ENCODE peak calls at places on chromosome 14, in five cellular contexts. One of them, this sample, is unnamed.

GRCh38 chr14:76461886-76462285 is 85.9 kb downstream of the ESRRB start:
- DNase-seq in IMR-90: no peak
- DNase-seq in A549: no peak
- DNase-seq in astrocyte of the cerebellum: no peak
- DNase-seq in sigmoid colon: no peak
- DNase-seq in this sample: no peak

GRCh38 chr14:54893151-54893760 is 9.4 kb downstream of the GCH1 start:
- DNase-seq in A549: peak
- DNase-seq in astrocyte of the cerebellum: peak
- DNase-seq in IMR-90: peak
- DNase-seq in sigmoid colon: no peak
- DNase-seq in this sample: no peak

GRCh38 chr14:64983439-64984310 is 3.0 kb upstream of the FNTB start:
- DNase-seq in astrocyte of the cerebellum: peak
- DNase-seq in sigmoid colon: no peak
- DNase-seq in A549: peak
- DNase-seq in IMR-90: peak
- DNase-seq in this sample: no peak

GRCh38 chr14:68042002-68042401 is 222.4 kb downstream of the RAD51B start:
- DNase-seq in sigmoid colon: no peak
- DNase-seq in A549: no peak
- DNase-seq in IMR-90: no peak
- DNase-seq in astrocyte of the cerebellum: no peak
- DNase-seq in this sample: no peak

GRCh38 chr14:97206948-97207347 is 409.8 kb downstream of the VRK1 start:
- DNase-seq in sigmoid colon: no peak
- DNase-seq in IMR-90: no peak
- DNase-seq in astrocyte of the cerebellum: no peak
- DNase-seq in A549: no peak
- DNase-seq in this sample: no peak

GRCh38 chr14:89617471-89618291 is 200.6 kb upstream of the FOXN3 start:
- DNase-seq in sigmoid colon: no peak
- DNase-seq in A549: no peak
- DNase-seq in IMR-90: peak
- DNase-seq in astrocyte of the cerebellum: peak
- DNase-seq in this sample: no peak

GRCh38 chr14:87014854-87015253 is 978.1 kb downstream of the GALC start:
- DNase-seq in IMR-90: no peak
- DNase-seq in sigmoid colon: no peak
- DNase-seq in A549: peak
- DNase-seq in astrocyte of the cerebellum: no peak
- DNase-seq in this sample: no peak

GRCh38 chr14:37848985-37849605 is 253.7 kb downstream of the TTC6 start:
- DNase-seq in sigmoid colon: no peak
- DNase-seq in IMR-90: no peak
- DNase-seq in astrocyte of the cerebellum: no peak
- DNase-seq in A549: no peak
- DNase-seq in this sample: no peak

GRCh38 chr14:58272589-58273372 is 25.6 kb upstream of the ARID4A start:
- DNase-seq in IMR-90: peak
- DNase-seq in sigmoid colon: no peak
- DNase-seq in astrocyte of the cerebellum: peak
- DNase-seq in A549: peak
- DNase-seq in this sample: peak

GRCh38 chr14:105294142-105294597 is 6.6 kb downstream of the BRF1 start:
- DNase-seq in sigmoid colon: no peak
- DNase-seq in astrocyte of the cerebellum: no peak
- DNase-seq in A549: no peak
- DNase-seq in IMR-90: peak
- DNase-seq in this sample: no peak

GRCh38 chr14:85529803-85530574 is at the start of gene FLRT2:
- DNase-seq in sigmoid colon: peak
- DNase-seq in A549: peak
- DNase-seq in IMR-90: peak
- DNase-seq in astrocyte of the cerebellum: no peak
- DNase-seq in this sample: no peak

GRCh38 chr14:73244541-73244940 is 7.2 kb downstream of the PAPLN start:
- DNase-seq in sigmoid colon: no peak
- DNase-seq in A549: no peak
- DNase-seq in IMR-90: no peak
- DNase-seq in astrocyte of the cerebellum: no peak
- DNase-seq in this sample: no peak

GRCh38 chr14:54901380-54902142 is 1.1 kb downstream of the GCH1 start:
- DNase-seq in A549: peak
- DNase-seq in IMR-90: no peak
- DNase-seq in sigmoid colon: peak
- DNase-seq in astrocyte of the cerebellum: no peak
- DNase-seq in this sample: no peak

GRCh38 chr14:84622357-84622756 is 907.6 kb upstream of the FLRT2 start:
- DNase-seq in IMR-90: no peak
- DNase-seq in sigmoid colon: no peak
- DNase-seq in A549: no peak
- DNase-seq in astrocyte of the cerebellum: no peak
- DNase-seq in this sample: no peak

GRCh38 chr14:55446833-55447232 is 6.4 kb upstream of the TBPL2 start:
- DNase-seq in IMR-90: peak
- DNase-seq in A549: peak
- DNase-seq in astrocyte of the cerebellum: no peak
- DNase-seq in sigmoid colon: no peak
- DNase-seq in this sample: peak

GRCh38 chr14:61260939-61261776 is 20.0 kb downstream of the TMEM30B start:
- DNase-seq in astrocyte of the cerebellum: peak
- DNase-seq in sigmoid colon: no peak
- DNase-seq in IMR-90: peak
- DNase-seq in A549: peak
- DNase-seq in this sample: no peak

GRCh38 chr14:52801014-52801708 is 9.8 kb upstream of the GNPNAT1 start:
- DNase-seq in astrocyte of the cerebellum: peak
- DNase-seq in A549: peak
- DNase-seq in IMR-90: peak
- DNase-seq in sigmoid colon: no peak
- DNase-seq in this sample: no peak

GRCh38 chr14:52827426-52827825 is 36.0 kb upstream of the GNPNAT1 start:
- DNase-seq in astrocyte of the cerebellum: no peak
- DNase-seq in IMR-90: no peak
- DNase-seq in A549: no peak
- DNase-seq in sigmoid colon: no peak
- DNase-seq in this sample: no peak

GRCh38 chr14:63323148-63323547 is 4.4 kb upstream of the GPHB5 start:
- DNase-seq in astrocyte of the cerebellum: no peak
- DNase-seq in A549: no peak
- DNase-seq in sigmoid colon: no peak
- DNase-seq in IMR-90: no peak
- DNase-seq in this sample: no peak

GRCh38 chr14:70282666-70283065 is 76.8 kb downstream of the COX16 start:
- DNase-seq in astrocyte of the cerebellum: no peak
- DNase-seq in IMR-90: no peak
- DNase-seq in sigmoid colon: no peak
- DNase-seq in A549: no peak
- DNase-seq in this sample: no peak

GRCh38 chr14:54503476-54503875 is 6.2 kb upstream of the CGRRF1 start:
- DNase-seq in IMR-90: peak
- DNase-seq in A549: peak
- DNase-seq in astrocyte of the cerebellum: no peak
- DNase-seq in sigmoid colon: no peak
- DNase-seq in this sample: no peak

GRCh38 chr14:94109915-94110250 is 653 bp upstream of the IFI27 start:
- DNase-seq in IMR-90: no peak
- DNase-seq in sigmoid colon: peak
- DNase-seq in A549: no peak
- DNase-seq in astrocyte of the cerebellum: no peak
- DNase-seq in this sample: no peak

GRCh38 chr14:89701079-89702043 is 253.2 kb downstream of the EFCAB11 start:
- DNase-seq in astrocyte of the cerebellum: peak
- DNase-seq in sigmoid colon: peak
- DNase-seq in A549: peak
- DNase-seq in IMR-90: peak
- DNase-seq in this sample: no peak

GRCh38 chr14:61438036-61438435 is 116.7 kb downstream of the PRKCH start:
- DNase-seq in sigmoid colon: no peak
- DNase-seq in astrocyte of the cerebellum: no peak
- DNase-seq in IMR-90: no peak
- DNase-seq in A549: no peak
- DNase-seq in this sample: no peak

GRCh38 chr14:104974146-104974541 is 4.0 kb downstream of the AHNAK2 start:
- DNase-seq in A549: no peak
- DNase-seq in astrocyte of the cerebellum: no peak
- DNase-seq in IMR-90: no peak
- DNase-seq in sigmoid colon: no peak
- DNase-seq in this sample: no peak

GRCh38 chr14:102138535-102138934 is 1.2 kb upstream of the WDR20 start:
- DNase-seq in sigmoid colon: no peak
- DNase-seq in A549: no peak
- DNase-seq in astrocyte of the cerebellum: no peak
- DNase-seq in IMR-90: no peak
- DNase-seq in this sample: no peak

GRCh38 chr14:105317546-105317945 is 3.0 kb downstream of the PACS2 start:
- DNase-seq in sigmoid colon: no peak
- DNase-seq in astrocyte of the cerebellum: no peak
- DNase-seq in A549: no peak
- DNase-seq in IMR-90: peak
- DNase-seq in this sample: no peak

GRCh38 chr14:89667983-89668382 is 250.9 kb upstream of the FOXN3 start:
- DNase-seq in A549: no peak
- DNase-seq in sigmoid colon: no peak
- DNase-seq in IMR-90: peak
- DNase-seq in astrocyte of the cerebellum: no peak
- DNase-seq in this sample: no peak

GRCh38 chr14:100305446-100306255 is 593 bp downstream of the SLC25A29 start:
- DNase-seq in A549: no peak
- DNase-seq in sigmoid colon: peak
- DNase-seq in IMR-90: no peak
- DNase-seq in astrocyte of the cerebellum: no peak
- DNase-seq in this sample: no peak

GRCh38 chr14:74015178-74015577 is 3.9 kb downstream of the ENTPD5 start:
- DNase-seq in astrocyte of the cerebellum: no peak
- DNase-seq in A549: no peak
- DNase-seq in sigmoid colon: no peak
- DNase-seq in IMR-90: no peak
- DNase-seq in this sample: no peak

GRCh38 chr14:75018684-75019083 is 16.0 kb downstream of the EIF2B2 start:
- DNase-seq in sigmoid colon: no peak
- DNase-seq in IMR-90: no peak
- DNase-seq in A549: no peak
- DNase-seq in astrocyte of the cerebellum: no peak
- DNase-seq in this sample: no peak

GRCh38 chr14:74950795-74951442 is 4.5 kb downstream of the PGF start:
- DNase-seq in astrocyte of the cerebellum: no peak
- DNase-seq in A549: no peak
- DNase-seq in IMR-90: peak
- DNase-seq in sigmoid colon: no peak
- DNase-seq in this sample: no peak

DNA sequence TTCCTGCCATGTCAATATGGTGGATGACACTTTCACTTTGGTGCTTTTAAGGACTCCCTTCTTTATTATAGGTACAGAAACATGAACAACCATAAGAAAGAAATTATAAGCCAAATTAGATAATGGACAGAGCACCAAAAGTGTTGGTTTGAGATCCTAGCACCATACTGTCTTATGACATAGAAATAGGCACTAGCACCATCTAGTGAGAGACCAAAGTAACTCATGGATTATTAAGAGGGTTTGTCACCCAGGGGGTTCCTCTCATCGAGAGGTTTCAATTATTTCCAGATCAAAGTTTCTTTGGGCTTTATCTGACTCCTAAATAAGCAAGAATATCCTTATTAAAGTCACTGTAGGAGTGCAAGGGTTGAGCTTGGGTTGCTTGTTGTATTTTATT is 153.0 kb upstream of the DIO2 start:
- DNase-seq in IMR-90: peak
- DNase-seq in A549: peak
- DNase-seq in astrocyte of the cerebellum: no peak
- DNase-seq in sigmoid colon: no peak
- DNase-seq in this sample: no peak
- TF ChIP-seq CTCF in IMR-90: peak
- TF ChIP-seq CTCF in A549: peak
- TF ChIP-seq CTCF in astrocyte of the cerebellum: peak
- TF ChIP-seq CTCF in sigmoid colon: no peak
- TF ChIP-seq CTCF in this sample: peak

DNA sequence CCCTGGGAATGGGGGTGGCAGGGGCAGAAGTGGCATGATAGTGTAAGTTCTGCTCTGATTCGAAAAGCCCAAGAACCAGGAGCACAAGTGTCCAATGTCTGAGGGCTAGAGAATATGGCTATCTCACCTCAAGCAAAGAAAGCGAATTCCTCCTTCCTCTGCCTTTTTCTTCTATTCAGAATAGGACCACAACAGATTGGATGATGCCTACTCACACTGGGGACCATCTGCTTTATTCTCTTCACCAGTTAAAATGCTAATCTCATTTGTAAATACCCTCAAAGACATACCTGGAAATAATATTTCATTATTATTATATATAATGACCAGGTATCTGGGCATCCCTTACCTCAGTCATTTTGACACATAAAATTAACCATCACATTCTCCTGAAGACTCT is 808.7 kb downstream of the NRXN3 start:
- DNase-seq in IMR-90: no peak
- DNase-seq in astrocyte of the cerebellum: no peak
- DNase-seq in sigmoid colon: no peak
- DNase-seq in A549: no peak
- DNase-seq in this sample: no peak
- H3K4me3 ChIP-seq in IMR-90: no peak
- H3K4me3 ChIP-seq in astrocyte of the cerebellum: no peak
- H3K4me3 ChIP-seq in sigmoid colon: no peak
- H3K4me3 ChIP-seq in A549: no peak
- H3K4me3 ChIP-seq in this sample: no peak

GRCh38 chr14:22099942-22100763 is 426.5 kb upstream of the OR4E1 start:
- DNase-seq in astrocyte of the cerebellum: peak
- DNase-seq in A549: peak
- DNase-seq in sigmoid colon: peak
- DNase-seq in IMR-90: peak
- DNase-seq in this sample: peak
- TF ChIP-seq CTCF in astrocyte of the cerebellum: peak
- TF ChIP-seq CTCF in A549: peak
- TF ChIP-seq CTCF in sigmoid colon: peak
- TF ChIP-seq CTCF in IMR-90: peak
- TF ChIP-seq CTCF in this sample: peak

DNA sequence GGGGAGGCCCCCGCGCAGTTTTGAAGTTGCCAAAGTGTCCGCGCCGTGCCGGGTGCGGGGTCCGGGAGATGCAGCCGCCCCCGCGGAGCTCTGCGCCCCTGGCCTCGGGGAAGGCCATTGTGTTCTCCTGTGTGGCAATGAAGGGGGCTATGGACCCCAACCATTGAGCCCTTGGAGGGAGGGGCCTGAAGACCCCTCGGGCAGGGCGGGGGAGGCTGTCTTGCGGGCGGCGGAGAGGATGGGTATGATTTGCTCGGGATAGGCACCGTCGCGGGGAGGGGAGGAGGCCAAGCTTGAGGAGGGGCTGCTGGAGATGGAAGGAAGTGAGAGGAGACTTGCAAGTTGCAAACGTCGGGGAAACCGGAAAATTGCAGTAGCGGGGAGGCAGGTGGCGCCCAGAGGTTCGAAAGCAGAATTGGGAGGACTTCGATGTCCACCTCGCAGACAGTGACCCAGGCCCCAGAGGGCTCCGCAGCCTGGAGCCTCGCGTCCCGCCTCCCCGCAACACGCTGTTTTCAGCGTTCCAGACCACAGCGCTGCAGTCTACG is 25.4 kb downstream of the BCL11B start:
- DNase-seq in astrocyte of the cerebellum: no peak
- DNase-seq in sigmoid colon: no peak
- DNase-seq in IMR-90: no peak
- DNase-seq in A549: no peak
- DNase-seq in this sample: no peak
- H3K4me3 ChIP-seq in astrocyte of the cerebellum: peak
- H3K4me3 ChIP-seq in sigmoid colon: peak
- H3K4me3 ChIP-seq in IMR-90: no peak
- H3K4me3 ChIP-seq in A549: no peak
- H3K4me3 ChIP-seq in this sample: no peak